ENCODE peak calls at places on chromosomes 13 and 19, in nine cellular contexts. V, B, G, K, Z, W, T, Y and F are unnamed samples.

GRCh38 chr19:3178377-3178972 is at the start of gene S1PR4:
- DNase-seq in K (no peak), Z (no peak), Y (no peak), W (no peak), B (no peak), T (no peak), G (peak), V (no peak), F (no peak)

GRCh38 chr13:99165753-99166587 is 34.7 kb upstream of the UBAC2 start:
- DNase-seq in Z (no peak), T (no peak), G (no peak), B (no peak), K (no peak), W (no peak), Y (no peak), V (no peak), F (no peak)

GRCh38 chr19:13134626-13135025 is 15.5 kb downstream of the STX10 start:
- DNase-seq in W (no peak), K (no peak), V (no peak), Z (peak), B (no peak), G (peak), Y (no peak), T (no peak), F (no peak)

GRCh38 chr19:57241181-57241580 is 749 bp downstream of the ZNF805 start:
- DNase-seq in Y (no peak), K (peak), W (no peak), Z (no peak), V (no peak), T (no peak), B (no peak), G (peak), F (no peak)

GRCh38 chr19:8115805-8116396 is 33.5 kb downstream of the FBN3 start:
- DNase-seq in K (no peak), W (no peak), Y (no peak), G (peak), B (no peak), T (no peak), V (no peak), Z (no peak), F (no peak)

GRCh38 chr19:18259848-18260247 is 14.4 kb downstream of the IQCN start:
- DNase-seq in Y (no peak), W (no peak), K (peak), T (no peak), Z (no peak), B (no peak), G (peak), V (no peak), F (no peak)

GRCh38 chr19:10353793-10354391 is 14.5 kb upstream of the ICAM3 start:
- DNase-seq in V (peak), Y (no peak), K (no peak), W (peak), G (peak), B (no peak), T (peak), Z (peak), F (peak)

GRCh38 chr13:114101325-114101821 is 31.1 kb downstream of the RASA3 start:
- DNase-seq in Z (no peak), V (peak), Y (no peak), G (peak), W (no peak), K (no peak), B (no peak), T (no peak), F (no peak)

GRCh38 chr13:93721483-93721882 is 494.9 kb downstream of the GPC6 start:
- DNase-seq in Y (no peak), T (no peak), Z (peak), V (no peak), W (no peak), K (no peak), G (no peak), B (no peak), F (no peak)

GRCh38 chr13:49304763-49305695 is 57.3 kb downstream of the CDADC1 start:
- DNase-seq in G (no peak), B (no peak), Y (no peak), V (no peak), Z (no peak), K (no peak), W (no peak), T (no peak), F (no peak)

GRCh38 chr19:49422407-49423277 is 599 bp downstream of the PTH2 start:
- DNase-seq in T (no peak), Z (no peak), W (no peak), B (peak), Y (no peak), G (peak), K (no peak), V (peak), F (no peak)

GRCh38 chr19:44904426-44904994 is 1.1 kb upstream of the APOE start:
- DNase-seq in Z (no peak), T (no peak), B (no peak), W (no peak), Y (no peak), V (no peak), K (no peak), G (peak), F (no peak)
- TF ChIP-seq CTCF in Z (peak), T (peak), B (no peak), W (no peak), Y (peak), V (no peak), K (peak), G (peak), F (peak)

GRCh38 chr13:23375007-23375971 is 58.2 kb downstream of the SACS start:
- DNase-seq in T (peak), K (peak), B (peak), V (peak), W (peak), Z (peak), Y (peak), G (peak), F (peak)
- TF ChIP-seq CTCF in T (no peak), K (peak), B (no peak), V (no peak), W (peak), Z (no peak), Y (no peak), G (no peak), F (peak)

GRCh38 chr19:52464798-52465470 is 11.6 kb downstream of the ZNF578 start:
- DNase-seq in B (no peak), K (no peak), Z (no peak), V (peak), Y (no peak), W (no peak), T (peak), G (no peak), F (no peak)
- TF ChIP-seq CTCF in B (no peak), K (no peak), Z (peak), V (peak), Y (no peak), W (no peak), T (peak), G (no peak), F (peak)

GRCh38 chr13:102651892-102652291 is 43.0 kb downstream of the METTL21C start:
- DNase-seq in T (no peak), Y (no peak), B (no peak), V (peak), W (no peak), Z (no peak), K (peak), G (no peak), F (no peak)

GRCh38 chr13:102658678-102659077 is 36.2 kb downstream of the METTL21C start:
- DNase-seq in V (no peak), Y (no peak), W (no peak), T (no peak), G (no peak), Z (no peak), K (no peak), B (no peak), F (no peak)

GRCh38 chr13:102654786-102655185 is 40.1 kb downstream of the METTL21C start:
- DNase-seq in W (no peak), V (peak), Z (no peak), B (no peak), G (no peak), Y (no peak), T (no peak), K (no peak), F (no peak)

GRCh38 chr13:102659168-102659713 is 35.6 kb downstream of the METTL21C start:
- DNase-seq in V (no peak), B (no peak), Z (no peak), Y (no peak), T (no peak), K (no peak), W (no peak), G (no peak), F (no peak)

GRCh38 chr13:102657630-102658029 is 37.2 kb downstream of the METTL21C start:
- DNase-seq in T (no peak), V (no peak), B (no peak), G (no peak), Y (no peak), Z (no peak), K (no peak), W (no peak), F (no peak)
- TF ChIP-seq CTCF in T (peak), V (peak), B (no peak), G (peak), Y (peak), Z (peak), K (peak), W (peak), F (peak)

GRCh38 chr13:31967155-31967554 is 64.4 kb upstream of the FRY start:
- DNase-seq in T (no peak), V (no peak), Z (no peak), B (no peak), W (no peak), K (no peak), Y (no peak), G (no peak), F (no peak)
- TF ChIP-seq CTCF in T (peak), V (peak), Z (peak), B (no peak), W (peak), K (no peak), Y (no peak), G (no peak), F (peak)

GRCh38 chr13:66714795-66715194 is 515.3 kb downstream of the PCDH9 start:
- DNase-seq in T (no peak), W (no peak), G (peak), Y (no peak), V (no peak), B (no peak), K (no peak), Z (peak), F (no peak)
- TF ChIP-seq CTCF in T (peak), W (no peak), G (peak), Y (no peak), V (no peak), B (no peak), K (no peak), Z (peak), F (peak)

DNA sequence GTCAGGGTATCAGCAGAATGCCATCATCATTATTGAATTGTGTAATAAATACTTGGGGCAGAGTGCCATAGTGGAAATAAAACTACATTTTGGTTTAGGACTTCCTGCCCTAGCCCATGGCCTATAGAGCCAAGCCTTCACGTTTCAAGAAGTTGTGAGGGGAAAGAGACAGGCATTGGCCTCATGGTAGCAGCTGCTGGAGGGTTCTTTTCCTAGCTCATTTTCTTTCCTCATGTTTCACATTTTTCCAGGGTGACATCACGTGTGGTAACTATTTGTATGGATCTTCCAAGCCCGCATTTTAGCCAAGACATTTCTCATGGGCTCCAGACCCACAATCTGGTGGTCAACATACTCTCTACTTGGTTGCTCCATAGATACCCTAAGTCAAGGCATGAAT is 80.4 kb downstream of the LRCH1 start:
- DNase-seq in K (peak), T (no peak), V (no peak), G (peak), B (no peak), Z (peak), W (no peak), Y (peak), F (no peak)
- TF ChIP-seq CTCF in K (no peak), T (no peak), V (no peak), G (no peak), B (no peak), Z (no peak), W (no peak), Y (no peak), F (no peak)

DNA sequence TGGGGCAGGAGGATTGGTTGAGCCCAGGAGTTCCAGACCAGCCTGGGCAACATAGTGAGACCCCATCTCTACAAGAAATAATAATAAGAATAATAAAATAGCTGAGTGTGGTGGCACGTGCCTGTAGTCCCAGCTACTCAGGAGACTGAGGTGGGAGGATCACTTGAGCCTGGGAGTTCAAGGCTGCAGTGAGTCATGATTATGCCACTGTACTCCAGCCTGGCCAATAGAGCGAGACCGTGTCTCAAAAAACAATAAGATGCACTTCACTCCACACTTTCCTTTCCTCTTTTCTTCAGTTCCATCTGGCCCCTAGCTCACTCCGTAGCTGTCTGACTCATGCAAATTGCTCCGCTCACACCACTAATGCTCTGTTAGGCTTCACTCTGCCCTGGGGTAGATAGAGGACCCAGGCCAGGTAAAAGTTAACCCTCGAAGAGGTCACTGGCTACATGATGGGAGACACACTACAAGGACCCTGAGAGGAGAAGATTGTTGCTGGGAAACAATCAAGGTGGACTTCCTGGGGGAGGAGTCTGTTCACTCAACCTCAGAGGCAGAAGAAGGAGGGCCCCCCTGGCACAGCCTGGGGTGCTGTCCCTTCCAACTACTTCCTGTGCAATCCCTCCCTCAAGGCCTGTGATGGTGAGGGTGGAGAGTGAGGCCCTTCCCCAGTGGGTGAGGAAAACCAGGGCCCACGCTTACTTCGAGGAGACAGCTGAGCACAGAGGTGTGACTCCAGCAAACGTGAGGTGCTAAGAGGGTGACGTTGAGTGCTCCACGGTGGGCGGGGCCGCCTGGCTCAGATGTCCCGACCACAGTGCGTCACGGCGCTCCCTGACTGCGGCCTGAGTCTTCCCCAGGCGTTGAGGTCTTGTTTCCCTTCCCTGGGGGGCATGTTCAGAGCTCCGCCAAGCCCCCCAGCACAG is 8.8 kb upstream of the TNFSF9 start:
- DNase-seq in B (no peak), Z (no peak), G (peak), W (no peak), Y (no peak), K (no peak), V (no peak), T (no peak), F (no peak)
- TF ChIP-seq CTCF in B (no peak), Z (no peak), G (no peak), W (no peak), Y (no peak), K (no peak), V (no peak), T (no peak), F (no peak)